ENCODE peak calls at places on chromosomes 7 and 10, in six cellular contexts. D, U, Z, C, S and X are unnamed samples.

GRCh38 chr10:71285180-71285545 is 33.9 kb upstream of the SLC29A3 start:
- DNase-seq in C (peak; percentile 5), U (peak; percentile 29), Z (peak; percentile 37), D (peak; percentile 51), S (peak; percentile 39), X (peak; percentile 44)

GRCh38 chr10:27564381-27564780 is 60.3 kb downstream of the RAB18 start:
- DNase-seq in S (no peak), U (no peak), Z (no peak), C (no peak), D (no peak), X (no peak)

GRCh38 chr10:89479255-89479654 is 56.1 kb downstream of the SLC16A12 start:
- DNase-seq in S (no peak), Z (no peak), D (no peak), U (peak; percentile 20), C (no peak), X (peak; percentile 74)

GRCh38 chr10:80104066-80104926 is 25.8 kb downstream of the TMEM254 start:
- DNase-seq in U (peak; percentile 90), C (no peak), S (no peak), D (no peak), Z (peak; percentile 80), X (peak; percentile 83)

GRCh38 chr7:7099584-7100014 is 82.7 kb upstream of the C1GALT1 start:
- DNase-seq in S (peak; percentile 28), C (no peak), U (peak; percentile 83), Z (peak; percentile 79), D (peak; percentile 94), X (peak; percentile 90)

GRCh38 chr7:1223196-1224092 is 9.2 kb upstream of the UNCX start:
- DNase-seq in D (no peak), S (no peak), Z (no peak), C (no peak), U (no peak), X (no peak)

GRCh38 chr10:43294241-43294658 is 27.4 kb upstream of the RASGEF1A start:
- DNase-seq in C (peak; percentile 27), S (no peak), Z (no peak), D (no peak), U (no peak), X (no peak)

GRCh38 chr7:76220185-76221057 is 18.7 kb downstream of the SRRM3 start:
- DNase-seq in C (no peak), S (no peak), Z (peak; percentile 49), U (peak; percentile 30), D (peak; percentile 49), X (peak; percentile 55)

GRCh38 chr10:132563485-132564248 is 26.1 kb downstream of the INPP5A start:
- DNase-seq in C (no peak), Z (no peak), D (no peak), U (no peak), S (peak; percentile 39), X (peak; percentile 29)

GRCh38 chr10:93600446-93600860 is 582 bp downstream of the RBP4 start:
- DNase-seq in C (no peak), D (no peak), Z (no peak), S (no peak), U (no peak), X (no peak)

GRCh38 chr7:142507799-142508198 is 241.5 kb upstream of the PRSS1 start:
- DNase-seq in S (no peak), C (no peak), D (no peak), Z (no peak), U (no peak), X (no peak)

GRCh38 chr10:99234739-99235468 is 748 bp downstream of the HPSE2 start:
- DNase-seq in C (no peak), S (no peak), D (no peak), Z (peak; percentile 36), U (peak; percentile 0), X (peak; percentile 17)

GRCh38 chr7:158310924-158311713 is 276.5 kb downstream of the PTPRN2 start:
- DNase-seq in D (no peak), C (no peak), Z (no peak), U (no peak), S (no peak), X (no peak)

GRCh38 chr10:6748981-6749630 is 169.0 kb upstream of the PRKCQ start:
- DNase-seq in Z (peak; percentile 63), C (no peak), S (no peak), U (peak; percentile 79), D (no peak), X (peak; percentile 86)

GRCh38 chr7:150368098-150368883 is at the start of gene REPIN1:
- DNase-seq in Z (peak; percentile 84), S (peak; percentile 94), D (peak; percentile 95), U (peak; percentile 79), C (peak; percentile 85), X (peak; percentile 75)

GRCh38 chr10:55491712-55492111 is 690.7 kb upstream of the PCDH15 start:
- DNase-seq in C (no peak), Z (no peak), U (no peak), D (no peak), S (no peak), X (no peak)

GRCh38 chr10:100340948-100341847 is 5.8 kb upstream of the SCD start:
- DNase-seq in C (no peak), U (no peak), D (peak; percentile 89), Z (no peak), S (no peak), X (peak; percentile 43)

GRCh38 chr7:918441-919113 is 35.9 kb downstream of the ADAP1 start:
- DNase-seq in D (peak; percentile 10), U (no peak), S (peak; percentile 7), C (no peak), Z (no peak), X (no peak)

GRCh38 chr7:40306596-40306995 is 171.8 kb downstream of the SUGCT start:
- DNase-seq in S (no peak), C (no peak), U (peak; percentile 62), D (no peak), Z (peak; percentile 63), X (peak; percentile 77)

GRCh38 chr10:3511483-3511882 is 273.5 kb downstream of the KLF6 start:
- DNase-seq in D (no peak), C (no peak), S (no peak), U (no peak), Z (no peak), X (no peak)

GRCh38 chr10:3510741-3511140 is 274.3 kb downstream of the KLF6 start:
- DNase-seq in S (no peak), U (no peak), C (no peak), D (no peak), Z (no peak), X (no peak)

GRCh38 chr10:3514691-3515090 is 270.3 kb downstream of the KLF6 start:
- DNase-seq in D (no peak), Z (no peak), U (no peak), S (no peak), C (no peak), X (no peak)

GRCh38 chr10:3509355-3509754 is 275.7 kb downstream of the KLF6 start:
- DNase-seq in U (no peak), D (no peak), C (no peak), S (no peak), Z (no peak), X (peak; percentile 57)

DNA sequence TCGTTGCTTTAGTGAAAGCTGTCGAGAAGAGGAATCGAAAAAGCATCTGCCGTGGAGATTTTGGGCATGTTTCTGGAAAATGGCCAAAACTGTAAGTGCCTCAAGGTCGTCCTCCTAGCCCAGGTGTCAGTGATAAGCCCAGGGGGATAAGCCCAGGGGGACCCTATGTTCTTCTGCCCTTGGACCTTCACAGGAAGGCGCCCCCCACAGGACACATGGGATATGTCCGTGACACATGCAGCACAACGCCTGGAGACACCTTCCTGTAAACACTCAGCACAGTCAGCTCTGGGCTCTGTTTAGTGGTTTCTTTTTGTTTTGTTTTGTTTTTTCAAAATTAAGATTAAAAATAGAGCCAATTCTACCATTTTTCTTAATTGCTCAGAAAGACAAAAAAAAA is 272.7 kb downstream of the KLF6 start:
- DNase-seq in C (no peak), U (no peak), Z (no peak), D (no peak), S (no peak), X (no peak)
- TF ChIP-seq CTCF in C (no peak), U (no peak), Z (peak; percentile 6), D (no peak), S (no peak), X (peak; percentile 18)

GRCh38 chr7:139450851-139451250 is 32.6 kb downstream of the KLRG2 start:
- DNase-seq in D (no peak), U (no peak), Z (no peak), S (no peak), C (no peak), X (no peak)

GRCh38 chr7:139451638-139452037 is 31.8 kb downstream of the KLRG2 start:
- DNase-seq in Z (no peak), C (no peak), D (no peak), S (no peak), U (peak; percentile 77), X (peak; percentile 40)

GRCh38 chr7:139453673-139454321 is 29.7 kb downstream of the KLRG2 start:
- DNase-seq in D (no peak), C (no peak), U (no peak), Z (no peak), S (no peak), X (no peak)

GRCh38 chr7:139455789-139456188 is 27.7 kb downstream of the KLRG2 start:
- DNase-seq in U (no peak), C (no peak), S (no peak), D (no peak), Z (no peak), X (no peak)

DNA sequence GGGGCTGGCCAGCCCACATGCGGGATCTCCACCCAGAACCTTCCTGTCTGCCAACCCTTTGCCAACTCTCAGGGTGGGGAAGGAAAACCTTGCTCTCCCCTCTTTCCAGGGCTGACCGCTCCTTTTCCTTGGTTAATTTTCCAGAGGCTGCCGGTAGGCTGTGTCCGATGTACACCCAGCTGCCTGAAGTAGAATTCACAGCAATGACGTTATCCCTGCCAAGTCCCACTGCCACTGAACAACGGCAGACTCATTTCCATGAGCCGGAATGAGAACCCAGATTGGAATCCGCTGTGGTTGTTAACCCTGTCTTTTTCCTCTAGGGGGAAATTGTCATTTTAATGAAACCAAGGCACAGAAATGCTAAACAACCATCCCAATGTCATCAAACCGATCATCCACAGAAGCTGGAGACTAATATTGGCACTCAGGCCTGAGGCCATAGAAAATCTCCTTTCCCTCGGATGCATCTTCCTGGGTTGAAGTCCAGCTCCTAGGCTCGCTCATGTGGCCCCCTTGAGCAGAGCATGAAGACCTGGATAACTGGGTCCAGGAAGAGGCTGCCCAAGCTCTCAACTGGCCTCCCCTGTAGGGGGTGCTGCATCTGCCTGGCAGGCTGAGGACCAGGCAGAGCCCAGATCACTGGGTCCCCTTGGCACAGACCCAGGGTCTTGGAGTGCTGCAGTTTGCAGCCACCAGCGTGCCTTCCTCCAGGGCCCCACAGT is 30.4 kb downstream of the KLRG2 start:
- DNase-seq in Z (no peak), D (no peak), S (no peak), U (peak; percentile 80), C (no peak), X (peak; percentile 20)
- TF ChIP-seq CTCF in Z (no peak), D (no peak), S (no peak), U (peak; percentile 5), C (no peak), X (no peak)

DNA sequence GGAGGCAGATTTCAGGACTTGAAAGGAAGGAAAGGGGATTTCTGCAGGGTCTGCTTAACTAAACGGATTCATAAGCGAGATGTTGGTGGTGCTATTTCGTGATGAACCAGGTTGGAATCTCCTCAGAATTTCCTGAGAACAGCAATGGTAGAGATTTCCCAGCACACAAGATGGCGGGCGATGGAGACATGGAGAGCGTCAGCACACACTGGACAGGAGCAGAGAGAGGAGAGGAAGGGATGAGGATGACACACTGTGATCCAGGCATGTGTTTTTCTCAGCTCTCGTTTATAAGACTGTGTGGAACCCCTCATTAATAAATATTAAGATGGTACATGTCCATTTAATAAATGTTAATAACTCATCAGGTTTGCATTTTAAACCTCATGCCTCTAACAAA is 43.9 kb upstream of the LYZL1 start:
- DNase-seq in S (no peak), Z (no peak), D (no peak), C (no peak), U (no peak), X (no peak)
- TF ChIP-seq CTCF in S (no peak), Z (no peak), D (no peak), C (no peak), U (no peak), X (no peak)

GRCh38 chr10:84076540-84077195 is 62.6 kb upstream of the GHITM start:
- DNase-seq in S (no peak), C (no peak), D (no peak), U (peak; percentile 18), Z (peak; percentile 4), X (peak; percentile 53)
- TF ChIP-seq CTCF in S (peak; percentile 14), C (no peak), D (no peak), U (peak; percentile 44), Z (peak; percentile 33), X (peak; percentile 45)